ENCODE peak calls at places on chromosomes 12 and 14, in seven cellular contexts. J, X, V, U, G, N and D are unnamed samples.

GRCh38 chr14:53462931-53463778 is 310.0 kb upstream of the DDHD1 start:
- DNase-seq in J (no peak), X (no peak), V (no peak), U (no peak), G (no peak), N (no peak), D (no peak)

GRCh38 chr12:84911331-84912190 is 1.0 kb downstream of the SLC6A15 start:
- DNase-seq in J (peak), X (no peak), V (no peak), U (no peak), G (no peak), N (peak), D (no peak)

GRCh38 chr12:130169256-130169655 is 7.0 kb downstream of the FZD10 start:
- DNase-seq in J (no peak), X (no peak), V (no peak), U (no peak), G (no peak), N (no peak), D (no peak)

GRCh38 chr14:93533437-93533836 is 102.7 kb downstream of the UNC79 start:
- DNase-seq in J (no peak), X (no peak), V (no peak), U (no peak), G (no peak), N (no peak), D (no peak)

GRCh38 chr14:24665440-24665991 is 31.5 kb upstream of the GZMB start:
- DNase-seq in J (peak), X (no peak), V (no peak), U (no peak), G (no peak), N (no peak), D (peak)

GRCh38 chr14:58637040-58637390 is 747 bp upstream of the DACT1 start:
- DNase-seq in J (no peak), X (peak), V (peak), U (no peak), G (no peak), N (peak), D (no peak)

GRCh38 chr14:93285048-93285447 is 47.8 kb downstream of the BTBD7 start:
- DNase-seq in J (peak), X (no peak), V (no peak), U (no peak), G (no peak), N (no peak), D (no peak)

GRCh38 chr14:69612759-69613145 is 1.4 kb downstream of the SUSD6 start:
- DNase-seq in J (no peak), X (no peak), V (no peak), U (no peak), G (no peak), N (no peak), D (no peak)

GRCh38 chr14:68692916-68693771 is 99.7 kb downstream of the ZFP36L1 start:
- DNase-seq in J (no peak), X (no peak), V (peak), U (no peak), G (no peak), N (no peak), D (no peak)

GRCh38 chr12:31906581-31907286 is 52.5 kb upstream of the RESF1 start:
- DNase-seq in J (no peak), X (no peak), V (no peak), U (no peak), G (no peak), N (no peak), D (no peak)

GRCh38 chr14:33120341-33120740 is 181.7 kb downstream of the NPAS3 start:
- DNase-seq in J (no peak), X (no peak), V (peak), U (no peak), G (no peak), N (no peak), D (no peak)

GRCh38 chr14:92033433-92033832 is 6.4 kb downstream of the TRIP11 start:
- DNase-seq in J (no peak), X (no peak), V (no peak), U (no peak), G (no peak), N (no peak), D (no peak)

GRCh38 chr12:102093319-102093718 is 26.6 kb downstream of the NUP37 start:
- DNase-seq in J (no peak), X (no peak), V (no peak), U (no peak), G (no peak), N (no peak), D (no peak)

GRCh38 chr12:24198936-24199644 is 249.6 kb upstream of the SOX5 start:
- DNase-seq in J (no peak), X (no peak), V (no peak), U (no peak), G (no peak), N (no peak), D (no peak)

GRCh38 chr14:31138301-31138700 is 69.3 kb downstream of the HECTD1 start:
- DNase-seq in J (no peak), X (no peak), V (no peak), U (no peak), G (no peak), N (no peak), D (no peak)

GRCh38 chr14:96502621-96503251 is 554 bp downstream of the PAPOLA start:
- DNase-seq in J (peak), X (peak), V (no peak), U (no peak), G (peak), N (peak), D (no peak)

GRCh38 chr12:47882796-47883546 is 21.8 kb downstream of the VDR start:
- DNase-seq in J (peak), X (no peak), V (no peak), U (no peak), G (peak), N (peak), D (no peak)

GRCh38 chr12:115823635-115824034 is 453.9 kb downstream of the MED13L start:
- DNase-seq in J (no peak), X (no peak), V (no peak), U (no peak), G (no peak), N (no peak), D (no peak)

GRCh38 chr12:27732281-27732680 is 21.6 kb downstream of the MRPS35 start:
- DNase-seq in J (no peak), X (no peak), V (no peak), U (no peak), G (no peak), N (no peak), D (no peak)

GRCh38 chr12:83656004-83656403 is 969.3 kb downstream of the TMTC2 start:
- DNase-seq in J (no peak), X (no peak), V (no peak), U (no peak), G (no peak), N (no peak), D (no peak)

GRCh38 chr12:104733717-104734175 is 224.3 kb downstream of the SLC41A2 start:
- DNase-seq in J (peak), X (no peak), V (no peak), U (no peak), G (no peak), N (no peak), D (no peak)

GRCh38 chr12:42208574-42208973 is 29.5 kb downstream of the YAF2 start:
- DNase-seq in J (no peak), X (no peak), V (no peak), U (no peak), G (no peak), N (no peak), D (no peak)

GRCh38 chr14:83478741-83479140 is 1945.1 kb upstream of the SEL1L start:
- DNase-seq in J (no peak), X (no peak), V (no peak), U (no peak), G (no peak), N (no peak), D (no peak)

GRCh38 chr12:13836116-13836515 is 145.3 kb downstream of the GRIN2B start:
- DNase-seq in J (no peak), X (no peak), V (no peak), U (no peak), G (no peak), N (no peak), D (no peak)

GRCh38 chr12:97716356-97716755 is 253.8 kb downstream of the RMST start:
- DNase-seq in J (no peak), X (no peak), V (no peak), U (no peak), G (no peak), N (no peak), D (no peak)

GRCh38 chr12:87136330-87136976 is 880.3 kb upstream of the MGAT4C start:
- DNase-seq in J (no peak), X (no peak), V (no peak), U (no peak), G (no peak), N (no peak), D (no peak)

GRCh38 chr12:131471271-131471905 is 239.5 kb upstream of the SFSWAP start:
- DNase-seq in J (no peak), X (no peak), V (no peak), U (no peak), G (peak), N (no peak), D (no peak)

GRCh38 chr14:67729072-67729561 is 27.4 kb downstream of the RDH12 start:
- DNase-seq in J (no peak), X (no peak), V (no peak), U (no peak), G (no peak), N (peak), D (no peak)

GRCh38 chr14:65832431-65833253 is 420.1 kb downstream of the FUT8 start:
- DNase-seq in J (no peak), X (no peak), V (no peak), U (no peak), G (no peak), N (no peak), D (no peak)

GRCh38 chr14:34063470-34064164 is 112.7 kb upstream of the EGLN3 start:
- DNase-seq in J (no peak), X (no peak), V (no peak), U (no peak), G (no peak), N (no peak), D (no peak)

GRCh38 chr14:32702571-32702970 is 236.1 kb upstream of the NPAS3 start:
- DNase-seq in J (peak), X (peak), V (no peak), U (no peak), G (no peak), N (peak), D (no peak)

GRCh38 chr14:31070431-31070830 is 44.3 kb upstream of the STRN3 start:
- DNase-seq in J (no peak), X (no peak), V (peak), U (no peak), G (no peak), N (no peak), D (no peak)

GRCh38 chr12:124170756-124171155 is 124.1 kb upstream of the RFLNA start:
- DNase-seq in J (no peak), X (no peak), V (no peak), U (no peak), G (no peak), N (no peak), D (no peak)

GRCh38 chr12:7935773-7936581 is at the start of gene SLC2A3:
- DNase-seq in J (peak), X (peak), V (peak), U (peak), G (peak), N (peak), D (peak)

GRCh38 chr12:108793756-108794441 is 62.6 kb upstream of the CORO1C start:
- DNase-seq in J (no peak), X (peak), V (no peak), U (no peak), G (no peak), N (peak), D (no peak)

GRCh38 chr12:75271576-75271975 is 58.5 kb downstream of the CAPS2 start:
- DNase-seq in J (no peak), X (no peak), V (no peak), U (no peak), G (no peak), N (no peak), D (no peak)

GRCh38 chr12:115872919-115873357 is 404.6 kb downstream of the MED13L start:
- DNase-seq in J (no peak), X (no peak), V (no peak), U (no peak), G (no peak), N (peak), D (no peak)

GRCh38 chr12:31466768-31467167 is 124.2 kb downstream of the DENND5B start:
- DNase-seq in J (no peak), X (no peak), V (no peak), U (no peak), G (no peak), N (no peak), D (no peak)

GRCh38 chr12:132514216-132514820 is 24.4 kb downstream of the FBRSL1 start:
- DNase-seq in J (no peak), X (no peak), V (no peak), U (no peak), G (no peak), N (no peak), D (no peak)

GRCh38 chr12:117857632-117858274 is 111.0 kb downstream of the KSR2 start:
- DNase-seq in J (peak), X (peak), V (no peak), U (no peak), G (peak), N (peak), D (no peak)

GRCh38 chr12:112182499-112182898 is 57.1 kb downstream of the TRAFD1 start:
- DNase-seq in J (no peak), X (no peak), V (no peak), U (no peak), G (no peak), N (no peak), D (no peak)

GRCh38 chr12:112178796-112179195 is 53.4 kb downstream of the TRAFD1 start:
- DNase-seq in J (no peak), X (no peak), V (no peak), U (no peak), G (no peak), N (no peak), D (no peak)

GRCh38 chr12:112179341-112179740 is 54.0 kb downstream of the TRAFD1 start:
- DNase-seq in J (no peak), X (no peak), V (no peak), U (no peak), G (no peak), N (no peak), D (no peak)

GRCh38 chr12:112180422-112180821 is 55.1 kb downstream of the TRAFD1 start:
- DNase-seq in J (no peak), X (no peak), V (no peak), U (no peak), G (no peak), N (no peak), D (no peak)

DNA sequence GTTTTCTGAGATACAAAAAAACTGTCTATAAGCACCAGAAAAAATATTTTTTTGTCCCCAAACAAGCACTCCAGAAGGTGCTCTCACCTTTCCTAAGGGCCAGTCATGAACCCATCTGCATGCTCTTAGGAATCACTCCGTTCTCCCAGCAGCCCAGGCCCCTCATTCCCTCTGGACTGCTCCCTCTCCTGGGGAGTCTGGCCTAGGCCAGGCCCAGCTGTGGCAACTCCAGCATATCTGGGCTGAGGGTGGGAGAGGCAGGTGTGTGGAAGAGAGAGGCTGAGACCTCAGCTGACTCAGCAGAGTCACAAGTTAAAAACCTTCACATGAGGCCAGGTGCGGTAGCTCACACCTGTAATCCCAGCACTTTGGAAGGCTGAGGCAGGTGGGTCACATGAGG is 54.6 kb downstream of the TRAFD1 start:
- DNase-seq in J (no peak), X (no peak), V (no peak), U (no peak), G (no peak), N (no peak), D (no peak)
- TF ChIP-seq CTCF in J (no peak), X (no peak), V (no peak), U (no peak), G (no peak), N (no peak), D (no peak)

GRCh38 chr14:106879241-106879640 is 1352.9 kb downstream of the TMEM121 start:
- DNase-seq in J (peak), X (no peak), V (no peak), U (no peak), G (no peak), N (peak), D (peak)
- TF ChIP-seq CTCF in J (peak), X (peak), V (no peak), U (no peak), G (peak), N (peak), D (peak)

DNA sequence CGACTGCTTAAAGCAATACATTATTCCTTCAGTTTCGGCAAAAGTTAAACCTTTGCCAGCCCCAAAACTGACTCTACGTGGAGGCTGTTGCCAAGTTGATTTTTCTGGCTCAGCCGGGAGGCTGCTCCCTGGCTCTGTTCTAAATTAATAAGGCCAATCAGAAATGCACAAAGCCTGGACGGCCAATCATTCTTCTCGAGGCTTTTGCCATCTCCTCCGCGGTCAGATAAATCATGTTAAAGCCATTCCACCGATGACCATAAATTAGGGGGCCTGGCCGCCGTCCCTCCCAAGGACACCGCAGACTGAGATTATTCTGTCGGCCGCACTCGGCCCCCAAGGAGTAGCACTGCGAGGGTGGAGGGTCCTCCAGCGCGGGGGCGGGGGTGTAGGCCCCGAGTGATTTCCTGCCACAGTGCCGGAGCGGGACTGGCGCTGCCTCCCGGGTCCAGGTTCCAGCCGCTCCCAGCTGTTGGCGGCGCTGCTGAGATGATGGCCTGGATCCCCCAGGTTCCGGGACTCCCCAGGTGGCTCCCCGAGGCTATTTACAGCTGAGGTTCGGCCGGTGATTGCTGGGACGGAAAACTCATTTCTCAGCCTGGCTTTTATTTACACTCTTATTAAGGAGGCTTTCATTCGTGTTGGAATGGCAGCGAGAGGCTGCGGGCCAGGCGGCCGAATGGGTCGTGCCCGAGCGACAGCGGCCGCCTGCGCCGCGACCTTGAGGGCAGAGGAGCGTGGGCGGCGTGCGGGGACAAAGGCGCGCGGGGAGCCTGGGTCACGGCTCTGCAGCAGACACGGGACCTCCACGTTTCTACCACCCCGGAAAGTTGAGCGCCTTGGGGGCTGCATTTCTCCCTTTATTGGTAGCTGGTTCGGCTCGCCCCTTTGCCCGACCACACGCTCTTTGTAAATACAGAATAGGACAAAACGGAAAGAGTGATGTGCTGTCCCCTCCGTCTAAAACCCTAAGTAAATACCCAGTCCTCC is 165.2 kb downstream of the MON2 start:
- DNase-seq in J (peak), X (peak), V (peak), U (no peak), G (no peak), N (peak), D (no peak)
- TF ChIP-seq CTCF in J (peak), X (peak), V (peak), U (peak), G (no peak), N (peak), D (no peak)

GRCh38 chr12:62600038-62600437 is 133.4 kb downstream of the MON2 start:
- DNase-seq in J (no peak), X (no peak), V (no peak), U (no peak), G (no peak), N (no peak), D (no peak)
- TF ChIP-seq CTCF in J (no peak), X (no peak), V (no peak), U (peak), G (no peak), N (no peak), D (no peak)

DNA sequence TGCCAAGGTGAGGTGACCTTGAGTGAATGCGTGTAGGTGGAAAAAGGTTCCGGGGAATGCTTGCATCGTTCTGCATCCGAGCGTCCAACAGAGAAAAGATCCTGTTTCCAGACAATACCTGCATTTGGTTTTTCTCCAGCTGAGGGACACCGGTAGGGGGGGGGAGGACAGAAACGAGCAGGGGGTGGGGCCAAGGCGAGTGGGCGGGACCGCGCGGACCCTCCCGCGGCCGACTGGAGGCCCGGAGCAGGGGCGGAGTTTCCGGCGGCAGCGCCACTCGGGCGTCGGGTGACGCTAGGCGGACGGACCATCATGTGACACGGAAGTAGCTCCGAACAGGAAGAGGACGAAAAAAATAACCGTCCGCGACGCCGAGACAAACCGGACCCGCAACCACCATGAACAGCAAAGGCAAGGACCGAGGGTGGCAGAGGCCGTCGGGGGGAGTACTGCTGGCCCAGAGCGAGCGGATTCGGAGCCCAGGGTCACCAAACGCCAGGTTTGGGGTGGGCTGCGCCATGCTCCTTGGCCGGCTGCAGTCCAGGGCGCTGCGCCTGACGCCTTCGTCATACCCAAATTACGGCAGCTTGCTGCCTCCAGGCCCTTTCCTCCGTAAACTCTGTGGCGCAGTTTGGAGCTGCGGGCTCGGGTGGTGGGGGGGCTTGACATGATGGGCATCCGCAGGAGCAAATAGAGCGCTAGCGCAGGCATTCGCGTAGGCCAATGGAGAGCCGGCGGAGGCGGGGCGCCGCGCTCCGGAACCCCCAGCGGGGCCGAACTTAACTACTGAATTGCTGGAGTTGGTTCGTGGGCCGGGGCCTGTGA is at the start of gene DAZAP2:
- DNase-seq in J (peak), X (peak), V (peak), U (peak), G (peak), N (peak), D (peak)
- TF ChIP-seq CTCF in J (no peak), X (no peak), V (peak), U (peak), G (no peak), N (peak), D (no peak)

GRCh38 chr12:29702972-29703371 is 80.8 kb downstream of the TMTC1 start:
- DNase-seq in J (no peak), X (no peak), V (no peak), U (no peak), G (no peak), N (no peak), D (no peak)
- TF ChIP-seq CTCF in J (no peak), X (no peak), V (no peak), U (no peak), G (no peak), N (no peak), D (no peak)